ENCODE peak calls at places on chromosomes 11 and 22, in ten cellular contexts. G is endothelial cell of umbilical vein, X is AG04449, D is left ventricle myocardium inferior, R is RWPE1, L is HFFc6, J is BJ, O is natural killer cell, I is NB4, C is prostate gland. Y is an unnamed sample.
A peak's percentile ranks its signal among the peaks of the same experiment; 100 is the strongest.

GRCh38 chr11:117345039-117345438 is 17.4 kb downstream of the CEP164 start:
- DNase-seq in D (no peak), I (no peak), C (no peak), J (no peak), R (no peak), L (peak; percentile 19), O (no peak), G (no peak), X (no peak), Y (no peak)

GRCh38 chr11:124511739-124512138 is 31.7 kb downstream of the OR8B12 start:
- DNase-seq in I (peak; percentile 31), X (no peak), J (no peak), R (no peak), G (no peak), C (no peak), L (no peak), O (no peak), D (no peak), Y (no peak)

GRCh38 chr11:1205987-1206331 is 16.9 kb upstream of the MUC5B start:
- DNase-seq in G (no peak), O (no peak), I (no peak), D (no peak), X (no peak), R (no peak), J (no peak), C (no peak), L (no peak), Y (no peak)

GRCh38 chr11:59182457-59183151 is 10.7 kb downstream of the DTX4 start:
- DNase-seq in O (no peak), L (no peak), C (no peak), J (no peak), G (no peak), D (no peak), X (no peak), I (no peak), R (no peak), Y (no peak)

GRCh38 chr11:34262601-34263081 is 95.2 kb downstream of the ABTB2 start:
- DNase-seq in D (no peak), X (no peak), J (no peak), I (no peak), C (no peak), R (no peak), O (no peak), G (no peak), L (no peak), Y (no peak)

GRCh38 chr11:121494355-121495099 is 41.8 kb upstream of the SORL1-AS1 start:
- DNase-seq in D (no peak), L (no peak), J (no peak), G (no peak), C (no peak), X (no peak), I (peak; percentile 68), R (no peak), O (no peak), Y (no peak)

GRCh38 chr11:95912902-95913560 is 10.9 kb downstream of the MTMR2 start:
- DNase-seq in R (no peak), C (no peak), I (peak; percentile 34), G (no peak), L (peak; percentile 11), D (no peak), O (no peak), X (no peak), J (no peak), Y (no peak)

GRCh38 chr11:124115782-124116616 is 749 bp downstream of the VWA5A start:
- DNase-seq in X (no peak), I (no peak), D (no peak), R (no peak), O (no peak), J (no peak), L (no peak), C (no peak), G (no peak), Y (no peak)

GRCh38 chr11:65912840-65913239 is 6.0 kb downstream of the C11orf68 start:
- DNase-seq in L (peak; percentile 69), J (no peak), X (no peak), O (no peak), I (no peak), D (no peak), G (peak; percentile 48), R (peak; percentile 86), C (no peak), Y (no peak)

GRCh38 chr22:22384267-22384666 is 124.3 kb downstream of the ZNF280B start:
- DNase-seq in O (no peak), D (no peak), J (no peak), I (no peak), R (no peak), G (no peak), L (no peak), C (no peak), X (no peak), Y (no peak)

DNA sequence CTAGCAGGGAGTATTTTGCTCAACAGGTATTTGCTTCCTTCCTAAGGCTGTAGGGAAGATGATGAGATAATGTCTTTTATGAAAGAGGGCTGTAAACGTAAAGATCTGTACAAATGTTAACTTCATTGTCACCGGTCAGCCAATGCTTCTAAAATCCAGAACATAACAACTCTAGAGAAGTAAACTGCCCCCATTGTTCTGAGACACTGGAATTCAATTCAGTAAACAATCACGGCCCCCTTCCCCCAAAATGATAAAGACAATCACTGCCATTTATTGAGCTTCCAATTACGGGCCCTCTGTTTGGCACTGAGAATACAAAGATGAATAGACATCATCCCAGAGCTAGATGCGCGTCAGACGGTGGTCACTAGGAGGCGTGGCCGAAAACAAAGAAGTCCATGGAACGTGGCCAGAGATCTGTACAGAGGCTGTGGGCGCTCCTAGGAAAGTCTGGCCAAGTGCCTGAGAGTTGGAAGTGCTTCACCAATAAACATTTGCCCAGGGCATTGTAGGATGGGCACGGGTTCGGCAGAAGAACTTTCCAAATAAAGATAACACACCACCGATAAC is 576 bp downstream of the TMEM258 start:
- DNase-seq in L (peak; percentile 86), J (peak; percentile 35), O (peak; percentile 58), X (peak; percentile 42), I (peak; percentile 74), G (peak; percentile 95), C (peak; percentile 33), R (peak; percentile 71), D (peak; percentile 32), Y (peak; percentile 35)
- TF ChIP-seq CTCF in L (peak; percentile 46), J (peak; percentile 19), O (peak; percentile 13), X (no peak), I (no peak), G (no peak), C (no peak), R (no peak), D (no peak), Y (no peak)

GRCh38 chr11:128843198-128843766 is 23.8 kb downstream of the KCNJ1 start:
- DNase-seq in G (peak; percentile 71), D (no peak), L (no peak), R (no peak), I (no peak), C (no peak), X (no peak), O (no peak), J (no peak), Y (no peak)
- TF ChIP-seq CTCF in G (no peak), D (no peak), L (no peak), R (no peak), I (no peak), C (no peak), X (no peak), O (no peak), J (no peak), Y (no peak)

GRCh38 chr11:64007629-64008282 is 21.5 kb downstream of the OTUB1 start:
- DNase-seq in L (no peak), G (peak; percentile 45), D (peak; percentile 84), C (no peak), X (no peak), R (no peak), O (no peak), I (no peak), J (no peak), Y (peak; percentile 64)
- TF ChIP-seq CTCF in L (no peak), G (no peak), D (peak; percentile 53), C (no peak), X (no peak), R (no peak), O (no peak), I (no peak), J (no peak), Y (peak; percentile 47)

GRCh38 chr11:120239713-120240640 is at the start of gene POU2F3:
- DNase-seq in C (no peak), G (no peak), X (no peak), O (no peak), I (no peak), J (no peak), D (no peak), L (no peak), R (no peak), Y (no peak)
- TF ChIP-seq CTCF in C (no peak), G (no peak), X (peak; percentile 3), O (no peak), I (peak; percentile 18), J (peak; percentile 11), D (no peak), L (peak; percentile 20), R (no peak), Y (peak; percentile 21)

GRCh38 chr11:46665356-46665755 is 35.1 kb downstream of the ARHGAP1 start:
- DNase-seq in O (no peak), L (no peak), J (no peak), R (no peak), D (no peak), X (no peak), I (no peak), G (no peak), C (no peak), Y (no peak)

GRCh38 chr11:46666516-46666915 is 33.9 kb downstream of the ARHGAP1 start:
- DNase-seq in J (no peak), O (no peak), G (no peak), R (no peak), C (no peak), I (peak; percentile 46), X (no peak), L (no peak), D (peak; percentile 50), Y (no peak)

GRCh38 chr11:46664612-46665011 is 35.8 kb downstream of the ARHGAP1 start:
- DNase-seq in G (no peak), O (no peak), L (no peak), C (no peak), X (no peak), J (no peak), I (no peak), D (no peak), R (no peak), Y (no peak)

GRCh38 chr11:46661836-46662235 is 38.6 kb downstream of the ARHGAP1 start:
- DNase-seq in D (no peak), R (no peak), C (no peak), I (no peak), O (no peak), G (no peak), L (no peak), X (no peak), J (no peak), Y (no peak)

DNA sequence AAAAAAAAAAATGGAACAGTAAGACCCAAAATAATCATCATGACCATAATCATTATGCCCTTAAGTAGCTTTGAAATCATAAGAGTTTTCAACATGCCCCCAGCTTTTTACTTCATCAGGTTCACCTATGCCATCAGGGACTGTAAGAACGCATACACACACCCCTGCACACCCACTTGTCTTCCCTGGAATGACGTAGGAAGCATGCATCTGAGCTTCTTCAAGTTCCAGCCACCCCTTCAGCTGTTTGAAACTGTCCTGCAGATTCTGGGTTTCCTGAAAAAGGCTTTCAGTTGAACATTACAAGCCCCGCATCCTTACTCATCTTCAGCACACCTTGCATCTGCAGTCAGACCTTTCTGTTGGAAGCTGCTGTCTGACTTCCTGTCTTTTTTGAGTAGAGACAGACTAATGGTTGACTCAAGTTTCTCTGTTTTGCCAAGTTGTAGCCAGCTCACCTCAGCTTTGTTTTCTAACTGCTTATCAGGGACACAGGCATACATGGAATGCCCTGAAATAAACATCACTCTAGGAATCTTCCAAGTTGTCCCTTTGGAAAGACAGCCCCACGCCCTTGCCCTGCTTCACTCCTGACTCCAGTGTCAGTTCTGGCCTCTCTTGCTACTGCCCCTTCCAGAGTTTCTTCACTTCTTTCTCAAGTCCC is 37.0 kb downstream of the ARHGAP1 start:
- DNase-seq in L (no peak), O (no peak), I (no peak), D (no peak), R (no peak), J (no peak), C (no peak), X (no peak), G (no peak), Y (no peak)
- TF ChIP-seq CTCF in L (no peak), O (no peak), I (no peak), D (no peak), R (no peak), J (no peak), C (no peak), X (no peak), G (no peak), Y (no peak)

Y was measured in progenitor cell of endocrine pancreas.